ENCODE peak calls at places on chromosome 20, in five cellular contexts. P is GDM1, W is NCI-H748 treated with DMSO at 0.1 percent for 48 hours, F is caudate nucleus, U is GM04504. O is an unnamed sample.

GRCh38 chr20:35617397-35618031 is 1.9 kb downstream of the SPAG4 start:
- DNase-seq in P (no peak), W (peak; percentile 52), F (no peak), U (no peak), O (peak; percentile 23)

GRCh38 chr20:36091561-36092423 is 62.7 kb upstream of the EPB41L1 start:
- DNase-seq in P (no peak), W (no peak), F (no peak), U (no peak), O (no peak)

GRCh38 chr20:44409132-44409600 is 53.7 kb downstream of the HNF4A start:
- DNase-seq in P (no peak), W (no peak), F (no peak), U (peak; percentile 47), O (no peak)

GRCh38 chr20:17542993-17543412 is 11.8 kb upstream of the BFSP1 start:
- DNase-seq in P (no peak), W (no peak), F (no peak), U (peak; percentile 65), O (no peak)

GRCh38 chr20:58344741-58345140 is 35.2 kb downstream of the RAB22A start:
- DNase-seq in P (no peak), W (no peak), F (no peak), U (no peak), O (no peak)

GRCh38 chr20:40511478-40511877 is 177.6 kb downstream of the MAFB start:
- DNase-seq in P (no peak), W (no peak), F (no peak), U (peak; percentile 91), O (no peak)

GRCh38 chr20:38645318-38645717 is 43.7 kb downstream of the ARHGAP40 start:
- DNase-seq in P (no peak), W (no peak), F (no peak), U (no peak), O (no peak)

GRCh38 chr20:56566621-56567020 is 33.6 kb downstream of the FAM209B start:
- DNase-seq in P (no peak), W (peak; percentile 0), F (no peak), U (no peak), O (no peak)

GRCh38 chr20:11794525-11794924 is 123.2 kb upstream of the BTBD3 start:
- DNase-seq in P (no peak), W (no peak), F (no peak), U (no peak), O (no peak)

GRCh38 chr20:17343631-17344447 is 117.0 kb downstream of the PCSK2 start:
- DNase-seq in P (no peak), W (no peak), F (no peak), U (peak; percentile 38), O (no peak)

GRCh38 chr20:49386848-49387605 is 95.4 kb downstream of the KCNB1 start:
- DNase-seq in P (no peak), W (peak; percentile 44), F (no peak), U (no peak), O (no peak)

GRCh38 chr20:25987073-25987927 is 290.6 kb upstream of the ZNF337 start:
- DNase-seq in P (no peak), W (peak; percentile 54), F (peak; percentile 39), U (no peak), O (no peak)

GRCh38 chr20:19809487-19809886 is 51.4 kb downstream of the RIN2 start:
- DNase-seq in P (no peak), W (no peak), F (no peak), U (no peak), O (no peak)

GRCh38 chr20:46056970-46057855 is 28.2 kb downstream of the SLC12A5 start:
- DNase-seq in P (no peak), W (no peak), F (no peak), U (peak; percentile 4), O (no peak)

GRCh38 chr20:53070714-53071392 is 98.7 kb downstream of the TSHZ2 start:
- DNase-seq in P (no peak), W (peak; percentile 47), F (no peak), U (no peak), O (no peak)

GRCh38 chr20:61980647-61981583 is 84.8 kb downstream of the TAF4 start:
- DNase-seq in P (no peak), W (no peak), F (no peak), U (peak; percentile 4), O (peak; percentile 57)

GRCh38 chr20:17794400-17794799 is 94.6 kb downstream of the BANF2 start:
- DNase-seq in P (no peak), W (no peak), F (peak; percentile 36), U (no peak), O (no peak)

GRCh38 chr20:23350855-23351838 is 556 bp downstream of the NXT1 start:
- DNase-seq in P (no peak), W (peak; percentile 68), F (peak; percentile 48), U (no peak), O (peak; percentile 49)

GRCh38 chr20:38658879-38659612 is 57.4 kb downstream of the ARHGAP40 start:
- DNase-seq in P (no peak), W (peak; percentile 57), F (peak; percentile 15), U (no peak), O (no peak)

GRCh38 chr20:37455659-37456058 is 65.4 kb upstream of the NNAT start:
- DNase-seq in P (no peak), W (no peak), F (no peak), U (no peak), O (no peak)

GRCh38 chr20:56761393-56761792 is 132.3 kb downstream of the TFAP2C start:
- DNase-seq in P (no peak), W (no peak), F (no peak), U (no peak), O (no peak)

GRCh38 chr20:43977252-43977651 is 62.6 kb downstream of the TOX2 start:
- DNase-seq in P (no peak), W (no peak), F (no peak), U (no peak), O (no peak)

GRCh38 chr20:6421321-6422030 is 298.6 kb upstream of the FERMT1 start:
- DNase-seq in P (no peak), W (no peak), F (no peak), U (no peak), O (no peak)

O was measured in Kasumi-1.